ENCODE peak calls at places on chromosomes 7 and 10, in eight cellular contexts. C is AG04450, P is thoracic aorta, J is heart left ventricle, D is HAP-1, U is lower lobe of right lung, L is psoas muscle, R is GM23248. S is an unnamed sample.

GRCh38 chr7:92646966-92647625 is 56.9 kb upstream of the FAM133B start:
- DNase-seq in D (no peak), P (no peak), C (no peak), U (no peak), J (no peak), L (no peak), R (no peak), S (no peak)

GRCh38 chr7:55437375-55437774 is 72.2 kb downstream of the LANCL2 start:
- DNase-seq in L (no peak), J (no peak), R (no peak), U (no peak), P (no peak), D (no peak), C (no peak), S (no peak)

GRCh38 chr7:90677742-90678439 is 81.8 kb downstream of the CDK14 start:
- DNase-seq in P (no peak), R (peak; percentile 23), J (no peak), L (no peak), D (no peak), C (no peak), U (no peak), S (no peak)

GRCh38 chr7:102303669-102304422 is 17.2 kb downstream of the SH2B2 start:
- DNase-seq in P (no peak), U (no peak), D (no peak), L (peak; percentile 80), C (no peak), J (no peak), R (no peak), S (no peak)

GRCh38 chr10:73537288-73537687 is 41.5 kb upstream of the PPP3CB start:
- DNase-seq in C (no peak), L (no peak), R (no peak), P (no peak), J (no peak), U (no peak), D (no peak), S (no peak)

GRCh38 chr7:117230276-117231046 is 92.4 kb downstream of the WNT2 start:
- DNase-seq in D (no peak), L (no peak), P (no peak), R (peak; percentile 74), C (peak; percentile 83), J (no peak), U (no peak), S (no peak)

GRCh38 chr10:7444576-7445226 is 33.9 kb upstream of the SFMBT2 start:
- DNase-seq in R (no peak), L (no peak), C (no peak), U (no peak), J (no peak), D (no peak), P (no peak), S (peak; percentile 38)

GRCh38 chr7:23075571-23075970 is 30.0 kb upstream of the KLHL7 start:
- DNase-seq in P (no peak), R (no peak), C (no peak), D (no peak), J (no peak), L (no peak), U (no peak), S (no peak)

GRCh38 chr10:79936625-79937255 is 12.2 kb downstream of the SFTPD start:
- DNase-seq in R (no peak), J (no peak), U (no peak), D (no peak), C (no peak), P (no peak), L (no peak), S (no peak)

GRCh38 chr7:51187941-51188340 is 128.7 kb downstream of the COBL start:
- DNase-seq in L (peak; percentile 41), J (peak; percentile 76), D (peak; percentile 18), U (no peak), P (no peak), R (peak; percentile 14), C (no peak), S (no peak)

GRCh38 chr7:95097851-95098250 is 190.5 kb downstream of the PPP1R9A start:
- DNase-seq in D (no peak), R (no peak), L (no peak), C (no peak), P (no peak), J (no peak), U (no peak), S (no peak)

GRCh38 chr7:158176561-158177173 is 411.0 kb downstream of the PTPRN2 start:
- DNase-seq in J (no peak), U (no peak), L (no peak), D (no peak), P (no peak), C (no peak), R (no peak), S (no peak)
- H3K9me3 ChIP-seq in J (peaks cover 6% of the 10 kb centered on the region), U (peaks cover 5% of the 10 kb centered on the region), L (peaks cover 5% of the 10 kb centered on the region), D (no peaks in the 10 kb centered on the region), P (peaks cover 6% of the 10 kb centered on the region), C (peaks cover 49% of the 10 kb centered on the region), R (no peaks in the 10 kb centered on the region), S (peaks cover 11% of the 10 kb centered on the region)

DNA sequence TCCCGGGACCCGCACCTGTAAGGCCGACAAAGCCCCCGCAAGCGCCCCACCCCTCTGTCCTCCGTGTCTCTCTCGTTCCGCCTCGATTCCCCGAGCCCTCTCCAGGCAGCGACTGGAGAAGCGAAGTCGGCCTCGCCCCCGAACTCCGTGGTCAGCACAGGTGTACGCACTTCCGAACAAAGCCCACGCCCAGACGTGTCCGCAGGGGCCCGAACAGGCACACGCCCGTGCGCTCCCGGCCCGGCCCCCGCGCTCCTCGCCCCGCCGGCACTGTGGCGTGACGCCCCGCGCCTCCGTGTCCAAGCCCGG is 758 bp downstream of the NRCAM start:
- DNase-seq in R (no peak), D (no peak), L (no peak), J (no peak), C (no peak), U (no peak), P (no peak), S (no peak)
- H3K27me3 ChIP-seq in R (no peaks in the 10 kb centered on the region), D (peaks cover 63% of the 10 kb centered on the region), L (peaks cover 14% of the 10 kb centered on the region), J (peaks cover 68% of the 10 kb centered on the region), C (peaks cover 53% of the 10 kb centered on the region), U (peaks cover 43% of the 10 kb centered on the region), P (peaks cover 10% of the 10 kb centered on the region), S (peaks cover 13% of the 10 kb centered on the region)

GRCh38 chr7:11235491-11235890 is 261.8 kb downstream of the PHF14 start:
- DNase-seq in D (no peak), J (no peak), L (no peak), U (no peak), R (no peak), C (no peak), P (no peak), S (no peak)
- H3K9me3 ChIP-seq in D (no peaks in the 10 kb centered on the region), J (no peaks in the 10 kb centered on the region), L (no peaks in the 10 kb centered on the region), U (no peaks in the 10 kb centered on the region), R (no peaks in the 10 kb centered on the region), C (no peaks in the 10 kb centered on the region), P (no peaks in the 10 kb centered on the region), S (no peaks in the 10 kb centered on the region)

DNA sequence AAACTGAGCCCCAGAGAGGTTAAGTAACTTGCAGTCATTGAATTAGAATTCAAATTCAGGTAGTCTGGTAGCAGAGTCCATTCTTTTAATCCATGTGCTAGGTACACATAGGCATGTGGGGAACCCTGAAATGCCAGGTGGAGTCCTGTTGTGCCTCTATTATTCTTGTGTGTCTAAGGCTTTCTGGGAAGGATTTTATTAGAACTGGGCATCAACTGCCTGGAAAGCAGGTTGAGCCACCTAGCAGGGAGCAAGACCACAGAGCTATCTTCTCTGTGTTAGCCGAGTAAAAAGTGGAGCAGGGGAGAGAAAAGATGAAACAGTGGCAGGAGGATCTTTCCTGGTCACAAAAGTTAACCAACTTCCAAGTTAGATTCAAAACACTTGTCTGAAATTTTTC is 494.6 kb downstream of the LRMDA start:
- DNase-seq in J (no peak), D (no peak), R (no peak), U (no peak), C (no peak), L (no peak), P (no peak), S (no peak)
- H3K27me3 ChIP-seq in J (no peaks in the 10 kb centered on the region), D (no peaks in the 10 kb centered on the region), R (peaks cover 18% of the 10 kb centered on the region), U (no peaks in the 10 kb centered on the region), C (peaks cover 4% of the 10 kb centered on the region), L (no peaks in the 10 kb centered on the region), P (no peaks in the 10 kb centered on the region), S (no peaks in the 10 kb centered on the region)

GRCh38 chr7:158167373-158167772 is 420.2 kb downstream of the PTPRN2 start:
- DNase-seq in J (no peak), L (no peak), P (no peak), D (no peak), U (no peak), R (no peak), C (no peak), S (no peak)
- H3K9me3 ChIP-seq in J (no peaks in the 10 kb centered on the region), L (no peaks in the 10 kb centered on the region), P (no peaks in the 10 kb centered on the region), D (no peaks in the 10 kb centered on the region), U (no peaks in the 10 kb centered on the region), R (no peaks in the 10 kb centered on the region), C (peaks cover 82% of the 10 kb centered on the region), S (no peaks in the 10 kb centered on the region)

GRCh38 chr7:122307228-122307619 is 2.7 kb upstream of the FEZF1 start:
- DNase-seq in C (no peak), U (no peak), D (peak; percentile 42), J (no peak), R (no peak), L (no peak), P (no peak), S (no peak)

GRCh38 chr7:122312789-122313188 is 8.2 kb upstream of the FEZF1 start:
- DNase-seq in L (no peak), U (no peak), C (no peak), P (no peak), J (no peak), D (no peak), R (no peak), S (no peak)

GRCh38 chr7:122311719-122312118 is 7.2 kb upstream of the FEZF1 start:
- DNase-seq in C (no peak), U (no peak), R (no peak), J (no peak), P (no peak), D (no peak), L (no peak), S (no peak)

GRCh38 chr7:122311280-122311679 is 6.7 kb upstream of the FEZF1 start:
- DNase-seq in L (no peak), C (no peak), P (no peak), J (no peak), U (no peak), R (no peak), D (peak; percentile 47), S (no peak)

GRCh38 chr7:122310119-122311021 is 5.8 kb upstream of the FEZF1 start:
- DNase-seq in C (no peak), U (peak; percentile 45), P (no peak), D (peak; percentile 83), L (no peak), R (peak; percentile 39), J (no peak), S (no peak)
- H3K27me3 ChIP-seq in C (peaks cover 78% of the 10 kb centered on the region), U (peaks cover 98% of the 10 kb centered on the region), P (peaks cover 54% of the 10 kb centered on the region), D (no peaks in the 10 kb centered on the region), L (peaks cover 36% of the 10 kb centered on the region), R (peaks cover 98% of the 10 kb centered on the region), J (peaks cover 100% of the 10 kb centered on the region), S (no peaks in the 10 kb centered on the region)

DNA sequence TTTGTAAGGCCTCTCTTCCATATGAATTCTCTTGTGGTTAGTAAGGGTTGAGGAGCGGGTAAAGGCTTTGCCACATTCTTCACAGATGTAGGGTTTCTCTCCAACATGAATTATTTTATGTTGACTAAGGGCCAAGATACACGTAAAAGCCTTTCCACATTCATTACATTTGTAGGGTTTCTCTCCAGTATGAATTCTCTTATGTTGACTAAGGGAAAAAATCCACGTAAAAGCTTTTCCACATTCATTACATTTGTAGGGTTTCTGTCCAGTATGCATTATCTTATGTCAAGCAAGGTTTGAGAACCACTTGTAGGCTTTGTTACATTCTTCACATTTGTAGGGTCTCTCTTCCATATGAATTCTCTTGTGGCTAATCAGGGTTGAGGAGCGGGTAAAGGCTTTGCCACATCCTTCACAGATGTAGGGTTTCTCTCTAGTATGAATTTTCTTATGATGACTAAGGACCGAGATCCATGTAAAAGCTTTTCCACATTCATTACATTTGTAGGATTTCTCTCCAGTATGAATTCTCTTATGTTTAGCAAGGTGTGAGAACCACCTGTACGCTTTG is 493.0 kb downstream of the ZNF479 start:
- DNase-seq in U (no peak), P (no peak), J (no peak), R (no peak), C (no peak), D (no peak), L (no peak), S (no peak)
- H3K9me3 ChIP-seq in U (peaks cover 67% of the 10 kb centered on the region), P (peaks cover 41% of the 10 kb centered on the region), J (peaks cover 72% of the 10 kb centered on the region), R (peaks cover 6% of the 10 kb centered on the region), C (peaks cover 35% of the 10 kb centered on the region), D (peaks cover 7% of the 10 kb centered on the region), L (peaks cover 37% of the 10 kb centered on the region), S (no peaks in the 10 kb centered on the region)

S was measured in Peyer's patch.